ENCODE peak calls at places on chromosomes 1 and 21, in ten cellular contexts. F is LNCaP clone FGC; V is stromal cell of bone marrow; W is T-helper 1 cell; N is activated CD4-positive, alpha-beta T cell treated with anti-CD3 and anti-CD28 coated beads, Interleukin-2, amount 50 U/mL, for 24 hours; B is cardiac fibroblast; A is stimulated activated CD8-positive, alpha-beta memory T cell treated with anti-CD3 and anti-CD28 coated beads, Interleukin-7, amount 100 ng/mL, for 1 hour; M is EL; R is HEK293T; C is endothelial cell. Q is an unnamed sample.

GRCh38 chr21:15522148-15522547 is 207.6 kb upstream of the USP25 start:
- DNase-seq in F (no peak), V (no peak), W (no peak), N (no peak), B (no peak), A (no peak), M (no peak), R (no peak), C (no peak), Q (no peak)

GRCh38 chr1:199612976-199613774 is 414.3 kb upstream of the NR5A2 start:
- DNase-seq in F (no peak), V (no peak), W (no peak), N (no peak), B (peak; percentile 18), A (no peak), M (peak; percentile 70), R (no peak), C (no peak), Q (peak; percentile 49)

GRCh38 chr1:197868751-197869501 is 33.5 kb upstream of the C1orf53 start:
- DNase-seq in F (peak; percentile 53), V (peak; percentile 64), W (peak; percentile 5), N (peak; percentile 27), B (peak; percentile 82), A (peak; percentile 5), M (peak; percentile 64), R (peak; percentile 67), C (peak; percentile 29), Q (no peak)

GRCh38 chr1:149906561-149906960 is 7.2 kb downstream of the BOLA1 start:
- DNase-seq in F (no peak), V (no peak), W (no peak), N (no peak), B (no peak), A (no peak), M (no peak), R (peak; percentile 4), C (no peak), Q (no peak)

GRCh38 chr1:205355054-205355453 is 1.7 kb downstream of the KLHDC8A start:
- DNase-seq in F (no peak), V (no peak), W (no peak), N (no peak), B (peak; percentile 37), A (no peak), M (peak; percentile 27), R (no peak), C (no peak), Q (no peak)

GRCh38 chr1:43147625-43148319 is 24.3 kb downstream of the EBNA1BP2 start:
- DNase-seq in F (peak; percentile 61), V (peak; percentile 24), W (peak; percentile 6), N (peak; percentile 22), B (peak; percentile 54), A (no peak), M (peak; percentile 81), R (peak; percentile 79), C (peak; percentile 97), Q (peak; percentile 14)

GRCh38 chr21:37546949-37547614 is 180.5 kb downstream of the DYRK1A start:
- DNase-seq in F (no peak), V (no peak), W (no peak), N (no peak), B (no peak), A (no peak), M (peak; percentile 43), R (peak; percentile 55), C (no peak), Q (no peak)

GRCh38 chr1:181905944-181906597 is 155.4 kb downstream of the ZNF648 start:
- DNase-seq in F (no peak), V (no peak), W (no peak), N (no peak), B (no peak), A (no peak), M (no peak), R (no peak), C (no peak), Q (no peak)

GRCh38 chr1:220336391-220337065 is 64.3 kb upstream of the RAB3GAP2 start:
- DNase-seq in F (no peak), V (no peak), W (no peak), N (no peak), B (no peak), A (no peak), M (no peak), R (no peak), C (no peak), Q (no peak)

GRCh38 chr1:111778066-111778465 is 22.4 kb downstream of the DDX20 start:
- DNase-seq in F (no peak), V (no peak), W (no peak), N (no peak), B (no peak), A (no peak), M (no peak), R (no peak), C (no peak), Q (no peak)

GRCh38 chr21:38806942-38807284 is 1.2 kb downstream of the ETS2 start:
- DNase-seq in F (no peak), V (no peak), W (no peak), N (no peak), B (peak; percentile 64), A (no peak), M (peak; percentile 48), R (no peak), C (no peak), Q (no peak)

GRCh38 chr21:28336299-28336698 is 656.4 kb downstream of the LTN1 start:
- DNase-seq in F (peak; percentile 82), V (peak; percentile 70), W (no peak), N (no peak), B (peak; percentile 91), A (no peak), M (peak; percentile 79), R (no peak), C (no peak), Q (peak; percentile 83)

GRCh38 chr21:41562101-41563000 is 54.4 kb upstream of the TMPRSS2 start:
- DNase-seq in F (no peak), V (peak; percentile 5), W (no peak), N (no peak), B (peak; percentile 25), A (no peak), M (peak; percentile 65), R (no peak), C (no peak), Q (no peak)

GRCh38 chr1:52225174-52225573 is 83.3 kb downstream of the ZFYVE9 start:
- DNase-seq in F (no peak), V (no peak), W (no peak), N (no peak), B (no peak), A (no peak), M (no peak), R (no peak), C (no peak), Q (no peak)

GRCh38 chr1:33468972-33469371 is 3.5 kb upstream of the ZSCAN20 start:
- DNase-seq in F (no peak), V (no peak), W (no peak), N (no peak), B (no peak), A (no peak), M (no peak), R (no peak), C (no peak), Q (no peak)

GRCh38 chr1:231420959-231421615 is 1.0 kb downstream of the EGLN1 start:
- DNase-seq in F (no peak), V (no peak), W (peak; percentile 34), N (peak; percentile 9), B (peak; percentile 54), A (peak; percentile 1), M (peak; percentile 45), R (peak; percentile 37), C (peak; percentile 49), Q (no peak)

GRCh38 chr1:30708361-30708728 is 15.0 kb downstream of the MATN1 start:
- DNase-seq in F (no peak), V (no peak), W (no peak), N (no peak), B (no peak), A (no peak), M (no peak), R (no peak), C (no peak), Q (no peak)

GRCh38 chr1:232891116-232891515 is 59.3 kb upstream of the NTPCR start:
- DNase-seq in F (no peak), V (peak; percentile 74), W (no peak), N (no peak), B (peak; percentile 60), A (no peak), M (peak; percentile 89), R (no peak), C (no peak), Q (peak; percentile 69)

Q was measured in HS-5.